ENCODE peak calls at places on chromosomes 7 and 10, in nine cellular contexts. One of them, this sample, is unnamed.

GRCh38 chr10:92822964-92823363 is 25.4 kb upstream of the EXOC6 start:
- DNase-seq in HCT116: peak; percentile 41
- DNase-seq in T-cell: no peak
- DNase-seq in psoas muscle: no peak
- DNase-seq in transverse colon: no peak
- DNase-seq in LoVo: no peak
- DNase-seq in neural progenitor cell: no peak
- DNase-seq in GM13976: peak; percentile 35
- DNase-seq in activated gamma-delta T cell treated with Interleukin-2 at 50 U/mL for 16 hours: no peak
- DNase-seq in this sample: no peak

GRCh38 chr10:29590598-29591415 is 44.0 kb downstream of the SVIL start:
- DNase-seq in HCT116: peak; percentile 21
- DNase-seq in T-cell: no peak
- DNase-seq in psoas muscle: no peak
- DNase-seq in transverse colon: no peak
- DNase-seq in LoVo: peak; percentile 58
- DNase-seq in neural progenitor cell: peak; percentile 39
- DNase-seq in GM13976: peak; percentile 51
- DNase-seq in activated gamma-delta T cell treated with Interleukin-2 at 50 U/mL for 16 hours: peak; percentile 16
- DNase-seq in this sample: peak; percentile 25

GRCh38 chr10:80202934-80203834 is 2.2 kb downstream of the ANXA11 start:
- DNase-seq in HCT116: peak; percentile 83
- DNase-seq in T-cell: peak; percentile 55
- DNase-seq in psoas muscle: peak; percentile 83
- DNase-seq in transverse colon: peak; percentile 72
- DNase-seq in LoVo: peak; percentile 81
- DNase-seq in neural progenitor cell: peak; percentile 58
- DNase-seq in GM13976: peak; percentile 74
- DNase-seq in activated gamma-delta T cell treated with Interleukin-2 at 50 U/mL for 16 hours: peak; percentile 59
- DNase-seq in this sample: peak; percentile 66

GRCh38 chr7:31340603-31341002 is at the start of gene NEUROD6:
- DNase-seq in HCT116: no peak
- DNase-seq in T-cell: no peak
- DNase-seq in psoas muscle: no peak
- DNase-seq in transverse colon: no peak
- DNase-seq in LoVo: no peak
- DNase-seq in neural progenitor cell: no peak
- DNase-seq in GM13976: no peak
- DNase-seq in activated gamma-delta T cell treated with Interleukin-2 at 50 U/mL for 16 hours: no peak
- DNase-seq in this sample: no peak

GRCh38 chr7:137025469-137026175 is 157.2 kb downstream of the CHRM2 start:
- DNase-seq in HCT116: no peak
- DNase-seq in T-cell: no peak
- DNase-seq in psoas muscle: no peak
- DNase-seq in transverse colon: no peak
- DNase-seq in LoVo: no peak
- DNase-seq in neural progenitor cell: no peak
- DNase-seq in GM13976: no peak
- DNase-seq in activated gamma-delta T cell treated with Interleukin-2 at 50 U/mL for 16 hours: no peak
- DNase-seq in this sample: no peak

GRCh38 chr7:5627745-5628547 is 153.5 kb downstream of the RNF216 start:
- DNase-seq in HCT116: no peak
- DNase-seq in T-cell: no peak
- DNase-seq in psoas muscle: no peak
- DNase-seq in transverse colon: no peak
- DNase-seq in LoVo: no peak
- DNase-seq in neural progenitor cell: no peak
- DNase-seq in GM13976: no peak
- DNase-seq in activated gamma-delta T cell treated with Interleukin-2 at 50 U/mL for 16 hours: no peak
- DNase-seq in this sample: no peak

GRCh38 chr10:92696606-92697383 is 7.0 kb downstream of the HHEX start:
- DNase-seq in HCT116: no peak
- DNase-seq in T-cell: no peak
- DNase-seq in psoas muscle: no peak
- DNase-seq in transverse colon: no peak
- DNase-seq in LoVo: no peak
- DNase-seq in neural progenitor cell: peak; percentile 6
- DNase-seq in GM13976: no peak
- DNase-seq in activated gamma-delta T cell treated with Interleukin-2 at 50 U/mL for 16 hours: no peak
- DNase-seq in this sample: no peak

GRCh38 chr10:35058134-35058533 is 32.0 kb downstream of the CUL2 start:
- DNase-seq in HCT116: no peak
- DNase-seq in T-cell: no peak
- DNase-seq in psoas muscle: no peak
- DNase-seq in transverse colon: no peak
- DNase-seq in LoVo: peak; percentile 7
- DNase-seq in neural progenitor cell: no peak
- DNase-seq in GM13976: peak; percentile 31
- DNase-seq in activated gamma-delta T cell treated with Interleukin-2 at 50 U/mL for 16 hours: no peak
- DNase-seq in this sample: no peak

GRCh38 chr10:91051834-91052233 is 130.9 kb upstream of the ANKRD1 start:
- DNase-seq in HCT116: no peak
- DNase-seq in T-cell: no peak
- DNase-seq in psoas muscle: no peak
- DNase-seq in transverse colon: peak; percentile 14
- DNase-seq in LoVo: no peak
- DNase-seq in neural progenitor cell: no peak
- DNase-seq in GM13976: no peak
- DNase-seq in activated gamma-delta T cell treated with Interleukin-2 at 50 U/mL for 16 hours: no peak
- DNase-seq in this sample: no peak

GRCh38 chr10:112435013-112435619 is 11.6 kb downstream of the ZDHHC6 start:
- DNase-seq in HCT116: peak; percentile 55
- DNase-seq in T-cell: no peak
- DNase-seq in psoas muscle: no peak
- DNase-seq in transverse colon: no peak
- DNase-seq in LoVo: peak; percentile 46
- DNase-seq in neural progenitor cell: peak; percentile 8
- DNase-seq in GM13976: no peak
- DNase-seq in activated gamma-delta T cell treated with Interleukin-2 at 50 U/mL for 16 hours: no peak
- DNase-seq in this sample: no peak

GRCh38 chr7:98204670-98205069 is 6.6 kb upstream of the BHLHA15 start:
- DNase-seq in HCT116: no peak
- DNase-seq in T-cell: no peak
- DNase-seq in psoas muscle: no peak
- DNase-seq in transverse colon: no peak
- DNase-seq in LoVo: no peak
- DNase-seq in neural progenitor cell: no peak
- DNase-seq in GM13976: no peak
- DNase-seq in activated gamma-delta T cell treated with Interleukin-2 at 50 U/mL for 16 hours: no peak
- DNase-seq in this sample: no peak

GRCh38 chr10:88463811-88464210 is 119.3 kb downstream of the RNLS start:
- DNase-seq in HCT116: no peak
- DNase-seq in T-cell: no peak
- DNase-seq in psoas muscle: no peak
- DNase-seq in transverse colon: no peak
- DNase-seq in LoVo: no peak
- DNase-seq in neural progenitor cell: no peak
- DNase-seq in GM13976: no peak
- DNase-seq in activated gamma-delta T cell treated with Interleukin-2 at 50 U/mL for 16 hours: no peak
- DNase-seq in this sample: no peak

GRCh38 chr10:6013413-6014192 is 36.3 kb upstream of the IL15RA start:
- DNase-seq in HCT116: no peak
- DNase-seq in T-cell: no peak
- DNase-seq in psoas muscle: no peak
- DNase-seq in transverse colon: no peak
- DNase-seq in LoVo: no peak
- DNase-seq in neural progenitor cell: no peak
- DNase-seq in GM13976: no peak
- DNase-seq in activated gamma-delta T cell treated with Interleukin-2 at 50 U/mL for 16 hours: no peak
- DNase-seq in this sample: no peak

GRCh38 chr7:151856098-151856497 is 20.8 kb downstream of the PRKAG2 start:
- DNase-seq in HCT116: no peak
- DNase-seq in T-cell: no peak
- DNase-seq in psoas muscle: no peak
- DNase-seq in transverse colon: no peak
- DNase-seq in LoVo: no peak
- DNase-seq in neural progenitor cell: no peak
- DNase-seq in GM13976: no peak
- DNase-seq in activated gamma-delta T cell treated with Interleukin-2 at 50 U/mL for 16 hours: no peak
- DNase-seq in this sample: no peak

GRCh38 chr7:45589915-45590678 is 15.9 kb downstream of the ADCY1 start:
- DNase-seq in HCT116: no peak
- DNase-seq in T-cell: no peak
- DNase-seq in psoas muscle: no peak
- DNase-seq in transverse colon: no peak
- DNase-seq in LoVo: no peak
- DNase-seq in neural progenitor cell: no peak
- DNase-seq in GM13976: no peak
- DNase-seq in activated gamma-delta T cell treated with Interleukin-2 at 50 U/mL for 16 hours: no peak
- DNase-seq in this sample: no peak

GRCh38 chr10:571643-572042 is 117.8 kb downstream of the DIP2C start:
- DNase-seq in HCT116: no peak
- DNase-seq in T-cell: no peak
- DNase-seq in psoas muscle: no peak
- DNase-seq in transverse colon: no peak
- DNase-seq in LoVo: no peak
- DNase-seq in neural progenitor cell: no peak
- DNase-seq in GM13976: no peak
- DNase-seq in activated gamma-delta T cell treated with Interleukin-2 at 50 U/mL for 16 hours: no peak
- DNase-seq in this sample: no peak

GRCh38 chr7:111987115-111987826 is 218.9 kb downstream of the DOCK4 start:
- DNase-seq in HCT116: no peak
- DNase-seq in T-cell: no peak
- DNase-seq in psoas muscle: no peak
- DNase-seq in transverse colon: no peak
- DNase-seq in LoVo: no peak
- DNase-seq in neural progenitor cell: no peak
- DNase-seq in GM13976: no peak
- DNase-seq in activated gamma-delta T cell treated with Interleukin-2 at 50 U/mL for 16 hours: no peak
- DNase-seq in this sample: no peak

GRCh38 chr10:31197886-31198285 is 121.1 kb upstream of the ZEB1 start:
- DNase-seq in HCT116: no peak
- DNase-seq in T-cell: no peak
- DNase-seq in psoas muscle: no peak
- DNase-seq in transverse colon: no peak
- DNase-seq in LoVo: no peak
- DNase-seq in neural progenitor cell: no peak
- DNase-seq in GM13976: no peak
- DNase-seq in activated gamma-delta T cell treated with Interleukin-2 at 50 U/mL for 16 hours: no peak
- DNase-seq in this sample: no peak

GRCh38 chr10:513393-513792 is 176.1 kb downstream of the DIP2C start:
- DNase-seq in HCT116: no peak
- DNase-seq in T-cell: no peak
- DNase-seq in psoas muscle: no peak
- DNase-seq in transverse colon: peak; percentile 52
- DNase-seq in LoVo: no peak
- DNase-seq in neural progenitor cell: no peak
- DNase-seq in GM13976: peak; percentile 59
- DNase-seq in activated gamma-delta T cell treated with Interleukin-2 at 50 U/mL for 16 hours: no peak
- DNase-seq in this sample: no peak

GRCh38 chr10:115136616-115137015 is 43.5 kb downstream of the ATRNL1 start:
- DNase-seq in HCT116: no peak
- DNase-seq in T-cell: no peak
- DNase-seq in psoas muscle: no peak
- DNase-seq in transverse colon: no peak
- DNase-seq in LoVo: no peak
- DNase-seq in neural progenitor cell: no peak
- DNase-seq in GM13976: no peak
- DNase-seq in activated gamma-delta T cell treated with Interleukin-2 at 50 U/mL for 16 hours: no peak
- DNase-seq in this sample: no peak

GRCh38 chr7:10568891-10569290 is 404.8 kb upstream of the PHF14 start:
- DNase-seq in HCT116: no peak
- DNase-seq in T-cell: no peak
- DNase-seq in psoas muscle: no peak
- DNase-seq in transverse colon: no peak
- DNase-seq in LoVo: no peak
- DNase-seq in neural progenitor cell: no peak
- DNase-seq in GM13976: no peak
- DNase-seq in activated gamma-delta T cell treated with Interleukin-2 at 50 U/mL for 16 hours: no peak
- DNase-seq in this sample: no peak

GRCh38 chr10:113743594-113743993 is 7.9 kb upstream of the PLEKHS1 start:
- DNase-seq in HCT116: no peak
- DNase-seq in T-cell: no peak
- DNase-seq in psoas muscle: no peak
- DNase-seq in transverse colon: no peak
- DNase-seq in LoVo: no peak
- DNase-seq in neural progenitor cell: no peak
- DNase-seq in GM13976: no peak
- DNase-seq in activated gamma-delta T cell treated with Interleukin-2 at 50 U/mL for 16 hours: no peak
- DNase-seq in this sample: no peak

This sample was measured in activated CD4-positive, alpha-beta T cell treated with anti-CD3 and anti-CD28 coated beads for 4 hours.